ENCODE peak calls at places on chromosomes 6 and 20, in four cellular contexts. D, F, T and Q are unnamed samples.
A peak's percentile ranks its signal among the peaks of the same experiment; 100 is the strongest.

GRCh38 chr6:127384007-127384406 is 40.6 kb upstream of the ECHDC1 start:
- DNase-seq in D (no peak), F (no peak), T (no peak), Q (no peak)

GRCh38 chr6:33419580-33420492 is at the start of gene SYNGAP1:
- DNase-seq in D (no peak), F (no peak), T (peak; percentile 70), Q (no peak)

GRCh38 chr6:123794799-123795198 is 8.9 kb upstream of the NKAIN2 start:
- DNase-seq in D (no peak), F (no peak), T (no peak), Q (no peak)

GRCh38 chr6:156111913-156112312 is 656.3 kb upstream of the NOX3 start:
- DNase-seq in D (no peak), F (no peak), T (no peak), Q (no peak)

GRCh38 chr20:50067018-50067417 is 45.9 kb downstream of the UBE2V1 start:
- DNase-seq in D (no peak), F (no peak), T (no peak), Q (no peak)

GRCh38 chr20:25016471-25016870 is 23.9 kb upstream of the APMAP start:
- DNase-seq in D (no peak), F (no peak), T (no peak), Q (no peak)

GRCh38 chr6:3063733-3064700 is 4.3 kb upstream of the RIPK1 start:
- DNase-seq in D (peak; percentile 70), F (peak; percentile 65), T (peak; percentile 97), Q (peak; percentile 97)

GRCh38 chr6:105991561-105992314 is 94.4 kb upstream of the PRDM1 start:
- DNase-seq in D (peak; percentile 18), F (no peak), T (no peak), Q (no peak)

GRCh38 chr20:17985388-17986018 is 16.7 kb downstream of the MGME1 start:
- DNase-seq in D (no peak), F (no peak), T (no peak), Q (no peak)

GRCh38 chr6:87230801-87231200 is 75.4 kb downstream of the ZNF292 start:
- DNase-seq in D (no peak), F (no peak), T (no peak), Q (no peak)

GRCh38 chr6:51841656-51842055 is 245.8 kb downstream of the PKHD1 start:
- DNase-seq in D (no peak), F (peak; percentile 51), T (no peak), Q (no peak)

GRCh38 chr6:144158133-144158532 is 7.8 kb downstream of the STX11 start:
- DNase-seq in D (no peak), F (peak; percentile 81), T (no peak), Q (no peak)

GRCh38 chr6:118383924-118384323 is 164.2 kb upstream of the PLN start:
- DNase-seq in D (no peak), F (no peak), T (no peak), Q (no peak)

GRCh38 chr6:156963712-156964700 is 186.8 kb downstream of the ARID1B start:
- DNase-seq in D (no peak), F (peak; percentile 9), T (no peak), Q (no peak)

GRCh38 chr20:62483613-62484468 is 8.0 kb upstream of the GATA5 start:
- DNase-seq in D (no peak), F (no peak), T (no peak), Q (no peak)

GRCh38 chr6:40500227-40500626 is 86.9 kb downstream of the LRFN2 start:
- DNase-seq in D (no peak), F (no peak), T (no peak), Q (no peak)

GRCh38 chr6:74282143-74282689 is 586.2 kb downstream of the CD109 start:
- DNase-seq in D (no peak), F (no peak), T (peak; percentile 3), Q (no peak)

GRCh38 chr20:50762435-50763201 is 31.2 kb downstream of the PARD6B start:
- DNase-seq in D (peak; percentile 51), F (peak; percentile 67), T (peak; percentile 82), Q (peak; percentile 85)

GRCh38 chr6:30481213-30481964 is 7.9 kb upstream of the HLA-E start:
- DNase-seq in D (no peak), F (no peak), T (no peak), Q (no peak)

GRCh38 chr6:105595829-105596228 is 192.9 kb upstream of the PREP start:
- DNase-seq in D (no peak), F (no peak), T (no peak), Q (no peak)

GRCh38 chr20:54668271-54669053 is 193.1 kb downstream of the DOK5 start:
- DNase-seq in D (peak; percentile 18), F (peak; percentile 54), T (no peak), Q (no peak)

GRCh38 chr6:121826156-121826810 is 390.8 kb downstream of the GJA1 start:
- DNase-seq in D (peak; percentile 35), F (no peak), T (no peak), Q (no peak)

DNA sequence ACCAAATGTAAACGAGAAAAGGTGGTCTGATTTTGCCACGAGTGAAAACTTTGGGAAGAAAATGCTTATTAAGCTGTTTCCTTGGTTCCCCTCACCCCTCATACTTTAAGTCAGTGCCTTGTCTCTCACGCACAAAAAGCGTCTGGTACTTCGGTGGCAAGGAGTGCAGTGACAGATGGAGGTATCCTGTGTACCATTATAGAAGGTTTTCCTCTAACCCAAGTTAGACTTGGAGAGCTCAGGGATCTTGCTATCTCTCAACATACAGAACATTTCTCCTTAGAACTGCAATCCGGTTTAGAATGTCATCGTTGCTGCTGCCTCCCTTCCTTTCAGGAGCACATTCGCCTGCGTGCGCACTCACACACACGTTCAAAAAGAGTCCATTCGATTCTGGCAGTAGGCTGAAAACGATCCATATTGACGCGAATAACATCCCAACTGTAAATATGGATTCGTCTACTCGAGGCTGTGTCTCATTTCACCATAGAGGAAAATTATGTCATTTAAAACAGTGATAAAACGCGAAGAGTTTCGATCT is 1.1 kb upstream of the MARCKS start:
- DNase-seq in D (peak; percentile 23), F (peak; percentile 72), T (peak; percentile 22), Q (no peak)
- H3K4me3 ChIP-seq in D (peak overlapping the region; percentile 98), F (peak overlapping the region; percentile 98), T (peak overlapping the region; percentile 71), Q (peak overlapping the region; percentile 86)

DNA sequence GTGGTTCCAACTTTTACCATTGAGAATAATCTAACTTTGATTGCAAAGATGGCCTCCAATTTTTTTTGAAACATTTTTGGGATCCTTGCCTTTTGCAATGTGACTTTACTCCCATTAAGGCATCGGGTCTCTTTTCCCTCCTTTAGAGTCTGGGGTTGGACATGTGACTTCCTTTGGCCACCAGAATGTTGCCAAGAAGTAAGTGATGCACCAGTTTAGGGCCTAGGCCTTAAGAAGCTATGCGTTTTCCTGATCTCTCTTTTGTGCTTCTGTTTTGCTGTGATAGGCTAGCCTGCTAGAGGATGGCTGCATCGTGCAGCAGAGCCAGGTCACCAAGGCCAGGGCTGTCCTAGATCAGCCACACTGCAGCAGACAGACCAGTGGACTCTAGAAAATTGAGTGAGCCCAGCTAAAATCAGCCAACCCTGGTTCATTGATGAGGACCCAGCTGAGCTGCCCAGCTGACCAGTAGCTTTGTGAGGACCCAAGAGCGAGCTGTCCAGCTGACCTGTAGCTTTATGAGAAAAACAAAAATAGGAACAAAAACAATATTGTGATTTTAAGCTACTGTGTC is 594.0 kb upstream of the JAG1 start:
- DNase-seq in D (no peak), F (no peak), T (no peak), Q (no peak)
- H3K27ac ChIP-seq in D (peak overlapping the region; percentile 87), F (no peak overlapping the region), T (peak overlapping the region; percentile 58), Q (peak overlapping the region; percentile 11)

GRCh38 chr20:60085551-60086132 is 127.4 kb downstream of the CDH26 start:
- DNase-seq in D (no peak), F (no peak), T (no peak), Q (no peak)

GRCh38 chr20:60087563-60088105 is 129.4 kb downstream of the CDH26 start:
- DNase-seq in D (no peak), F (no peak), T (peak; percentile 46), Q (no peak)

GRCh38 chr20:60088236-60088635 is 130.0 kb downstream of the CDH26 start:
- DNase-seq in D (no peak), F (no peak), T (no peak), Q (no peak)

GRCh38 chr20:60091284-60091683 is 133.1 kb downstream of the CDH26 start:
- DNase-seq in D (no peak), F (no peak), T (no peak), Q (no peak)

DNA sequence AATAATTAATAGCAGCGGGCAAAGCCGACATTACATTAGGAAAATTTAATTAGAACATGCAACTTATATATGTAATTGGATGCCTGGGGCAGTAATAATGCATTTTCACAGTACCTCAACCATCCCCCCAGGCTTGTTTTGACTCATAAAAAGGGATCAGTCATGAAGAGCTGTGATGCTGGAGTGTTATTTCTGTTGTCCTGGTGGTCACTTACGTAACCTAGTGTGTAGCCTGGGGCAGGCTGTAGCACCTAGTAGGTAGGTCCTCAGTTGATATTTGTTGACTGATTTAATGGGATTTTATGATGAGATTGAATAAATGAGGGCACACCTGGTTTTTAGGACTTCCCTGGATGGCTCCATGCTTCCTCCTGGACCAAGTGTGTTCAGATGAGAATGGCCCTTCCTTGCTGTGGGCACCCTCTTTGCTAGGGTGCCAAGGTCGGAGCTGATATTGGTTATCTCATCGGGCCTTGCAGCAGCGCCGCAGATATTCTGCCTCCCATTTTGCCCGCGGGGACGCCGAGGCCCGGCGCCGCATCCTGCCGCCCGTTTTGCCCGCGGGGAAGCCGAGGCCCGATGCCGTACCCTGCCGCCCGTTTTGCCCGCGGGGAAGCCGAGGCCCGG is 128.8 kb downstream of the CDH26 start:
- DNase-seq in D (no peak), F (no peak), T (no peak), Q (no peak)
- H3K4me3 ChIP-seq in D (peak overlapping the region; percentile 41), F (no peak overlapping the region), T (peak overlapping the region; percentile 28), Q (peak overlapping the region; percentile 61)

DNA sequence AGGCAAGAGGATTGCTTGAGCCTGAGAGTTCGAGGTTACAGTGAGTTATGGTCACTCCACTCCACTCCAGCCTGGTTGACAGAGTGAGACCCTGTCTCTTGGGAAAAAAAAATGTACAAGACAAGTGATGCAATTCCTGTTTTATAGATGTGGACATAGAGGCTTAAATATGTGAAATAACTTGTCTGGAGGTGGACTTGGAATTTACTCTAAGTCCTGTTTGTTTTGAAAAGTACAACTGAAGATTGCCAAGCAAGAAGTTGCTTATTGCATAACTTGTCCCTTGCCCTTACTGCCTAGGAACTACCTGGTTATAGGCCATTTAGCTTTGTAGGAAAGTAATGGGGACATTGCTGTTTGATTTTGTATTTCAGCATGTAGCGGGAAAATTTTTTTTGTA is 26.0 kb upstream of the ADIG start:
- DNase-seq in D (no peak), F (no peak), T (no peak), Q (no peak)
- H3K27ac ChIP-seq in D (no peak overlapping the region), F (no peak overlapping the region), T (no peak overlapping the region), Q (no peak overlapping the region)

GRCh38 chr6:27168586-27169443 is 78.7 kb upstream of the PRSS16 start:
- DNase-seq in D (no peak), F (peak; percentile 35), T (no peak), Q (no peak)
- H3K4me3 ChIP-seq in D (no peak overlapping the region), F (no peak overlapping the region), T (no peak overlapping the region), Q (no peak overlapping the region)